ENCODE peak calls at places on chromosomes 4 and X, in eight cellular contexts. One of them, this sample, is unnamed. For H3K4me1 and H3K9me3, the result is how much of the 10 kb centered on the place peaks cover.

GRCh38 chr4:150236626-150237025 is 158.4 kb downstream of the DCLK2 start:
- DNase-seq in uterus: no peak
- DNase-seq in fibroblast of lung: peak
- DNase-seq in H9: no peak
- DNase-seq in heart left ventricle: no peak
- DNase-seq in tibial artery: no peak
- DNase-seq in left lung: no peak
- DNase-seq in esophagus muscularis mucosa: no peak
- DNase-seq in this sample: no peak

GRCh38 chrX:78708171-78708570 is 39.3 kb upstream of the LPAR4 start:
- DNase-seq in fibroblast of lung: peak
- DNase-seq in esophagus muscularis mucosa: no peak
- DNase-seq in left lung: no peak
- DNase-seq in uterus: no peak
- DNase-seq in heart left ventricle: no peak
- DNase-seq in H9: peak
- DNase-seq in tibial artery: no peak
- DNase-seq in this sample: no peak

GRCh38 chr4:158895797-158896442 is 127.1 kb downstream of the FNIP2 start:
- DNase-seq in H9: peak
- DNase-seq in tibial artery: no peak
- DNase-seq in heart left ventricle: no peak
- DNase-seq in uterus: no peak
- DNase-seq in fibroblast of lung: peak
- DNase-seq in esophagus muscularis mucosa: no peak
- DNase-seq in left lung: no peak
- DNase-seq in this sample: no peak

GRCh38 chr4:10160280-10160856 is 43.8 kb upstream of the WDR1 start:
- DNase-seq in uterus: no peak
- DNase-seq in fibroblast of lung: peak
- DNase-seq in esophagus muscularis mucosa: no peak
- DNase-seq in tibial artery: no peak
- DNase-seq in H9: peak
- DNase-seq in left lung: no peak
- DNase-seq in heart left ventricle: no peak
- DNase-seq in this sample: no peak

GRCh38 chr4:146059153-146059552 is 116.4 kb upstream of the LSM6 start:
- DNase-seq in tibial artery: no peak
- DNase-seq in esophagus muscularis mucosa: no peak
- DNase-seq in heart left ventricle: no peak
- DNase-seq in fibroblast of lung: no peak
- DNase-seq in left lung: no peak
- DNase-seq in uterus: no peak
- DNase-seq in H9: no peak
- DNase-seq in this sample: no peak

GRCh38 chr4:79576480-79576803 is 168.4 kb upstream of the GK2 start:
- DNase-seq in tibial artery: no peak
- DNase-seq in heart left ventricle: no peak
- DNase-seq in esophagus muscularis mucosa: no peak
- DNase-seq in uterus: no peak
- DNase-seq in fibroblast of lung: peak
- DNase-seq in H9: no peak
- DNase-seq in left lung: no peak
- DNase-seq in this sample: no peak

GRCh38 chr4:7697326-7697725 is 242.3 kb downstream of the AFAP1 start:
- DNase-seq in esophagus muscularis mucosa: no peak
- DNase-seq in left lung: no peak
- DNase-seq in H9: no peak
- DNase-seq in fibroblast of lung: no peak
- DNase-seq in tibial artery: no peak
- DNase-seq in uterus: no peak
- DNase-seq in heart left ventricle: no peak
- DNase-seq in this sample: peak

GRCh38 chr4:159946983-159947645 is 844.2 kb downstream of the RAPGEF2 start:
- DNase-seq in tibial artery: no peak
- DNase-seq in heart left ventricle: no peak
- DNase-seq in esophagus muscularis mucosa: no peak
- DNase-seq in fibroblast of lung: peak
- DNase-seq in left lung: no peak
- DNase-seq in H9: no peak
- DNase-seq in uterus: no peak
- DNase-seq in this sample: no peak

GRCh38 chr4:7738458-7739076 is 201.1 kb downstream of the AFAP1 start:
- DNase-seq in H9: no peak
- DNase-seq in esophagus muscularis mucosa: no peak
- DNase-seq in tibial artery: no peak
- DNase-seq in heart left ventricle: no peak
- DNase-seq in uterus: no peak
- DNase-seq in left lung: no peak
- DNase-seq in fibroblast of lung: no peak
- DNase-seq in this sample: no peak

GRCh38 chrX:40267334-40268118 is 169.8 kb upstream of the BCOR start:
- DNase-seq in fibroblast of lung: no peak
- DNase-seq in uterus: no peak
- DNase-seq in left lung: no peak
- DNase-seq in H9: no peak
- DNase-seq in esophagus muscularis mucosa: no peak
- DNase-seq in heart left ventricle: peak
- DNase-seq in tibial artery: peak
- DNase-seq in this sample: no peak

DNA sequence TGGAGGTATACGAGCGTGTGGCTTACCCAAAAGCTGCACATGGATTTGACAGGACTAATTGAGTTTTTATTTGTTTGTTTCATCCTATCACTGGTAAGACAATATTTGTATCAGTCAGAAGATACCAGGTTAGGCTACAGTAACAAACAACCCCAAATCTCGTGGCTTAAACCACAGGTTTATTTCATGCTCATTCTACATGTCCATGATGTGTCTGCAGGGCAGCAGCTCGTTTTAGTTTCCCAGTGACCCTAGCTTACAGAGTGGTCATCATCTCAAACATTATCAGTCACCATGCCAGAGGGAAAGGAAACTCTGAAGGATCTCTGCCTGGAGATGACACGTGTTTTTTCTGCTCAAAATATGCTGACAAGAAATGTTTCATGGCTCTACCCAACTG is 108.3 kb downstream of the SHROOM3 start:
- DNase-seq in fibroblast of lung: no peak
- DNase-seq in uterus: no peak
- DNase-seq in tibial artery: no peak
- DNase-seq in heart left ventricle: no peak
- DNase-seq in left lung: no peak
- DNase-seq in H9: no peak
- DNase-seq in esophagus muscularis mucosa: no peak
- DNase-seq in this sample: no peak
- H3K4me1 ChIP-seq in fibroblast of lung: under half
- H3K4me1 ChIP-seq in uterus: under half
- H3K4me1 ChIP-seq in tibial artery: under half
- H3K4me1 ChIP-seq in heart left ventricle: under half
- H3K4me1 ChIP-seq in left lung: under half
- H3K4me1 ChIP-seq in H9: under half
- H3K4me1 ChIP-seq in esophagus muscularis mucosa: under half
- H3K4me1 ChIP-seq in this sample: under half

GRCh38 chr4:98199247-98199646 is 56.0 kb upstream of the STPG2 start:
- DNase-seq in esophagus muscularis mucosa: no peak
- DNase-seq in tibial artery: no peak
- DNase-seq in uterus: no peak
- DNase-seq in heart left ventricle: peak
- DNase-seq in fibroblast of lung: no peak
- DNase-seq in H9: no peak
- DNase-seq in left lung: no peak
- DNase-seq in this sample: no peak

GRCh38 chr4:98193459-98194105 is 50.3 kb upstream of the STPG2 start:
- DNase-seq in uterus: no peak
- DNase-seq in left lung: no peak
- DNase-seq in esophagus muscularis mucosa: no peak
- DNase-seq in H9: peak
- DNase-seq in fibroblast of lung: no peak
- DNase-seq in tibial artery: no peak
- DNase-seq in heart left ventricle: no peak
- DNase-seq in this sample: no peak
- H3K9me3 ChIP-seq in uterus: under half
- H3K9me3 ChIP-seq in left lung: half or more
- H3K9me3 ChIP-seq in esophagus muscularis mucosa: under half
- H3K9me3 ChIP-seq in H9: under half
- H3K9me3 ChIP-seq in fibroblast of lung: under half
- H3K9me3 ChIP-seq in tibial artery: under half
- H3K9me3 ChIP-seq in heart left ventricle: under half
- H3K9me3 ChIP-seq in this sample: under half

DNA sequence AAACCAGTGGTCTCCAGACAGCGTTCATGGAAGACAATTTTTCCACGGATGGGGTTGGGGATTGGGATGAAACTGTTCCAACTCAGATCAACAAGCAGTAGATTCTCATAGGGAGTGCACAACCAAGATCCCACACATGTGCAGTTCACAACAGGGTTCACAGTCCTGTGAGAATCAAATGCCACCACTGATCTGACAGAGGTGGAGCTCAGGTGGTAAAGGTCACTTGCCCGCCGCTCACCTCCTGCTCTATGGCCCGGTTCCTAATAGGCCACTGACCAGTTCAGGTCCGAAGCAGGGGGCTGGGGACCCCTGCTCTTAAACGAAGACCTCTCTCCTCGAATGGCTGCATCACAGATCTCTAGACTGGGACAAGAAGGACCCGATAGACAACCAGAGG is 4.4 kb downstream of the APBB2 start:
- DNase-seq in esophagus muscularis mucosa: no peak
- DNase-seq in fibroblast of lung: no peak
- DNase-seq in heart left ventricle: no peak
- DNase-seq in tibial artery: no peak
- DNase-seq in left lung: no peak
- DNase-seq in uterus: no peak
- DNase-seq in H9: no peak
- DNase-seq in this sample: peak
- H3K4me1 ChIP-seq in esophagus muscularis mucosa: half or more
- H3K4me1 ChIP-seq in fibroblast of lung: under half
- H3K4me1 ChIP-seq in heart left ventricle: half or more
- H3K4me1 ChIP-seq in tibial artery: under half
- H3K4me1 ChIP-seq in left lung: under half
- H3K4me1 ChIP-seq in uterus: under half
- H3K4me1 ChIP-seq in H9: under half
- H3K4me1 ChIP-seq in this sample: under half

DNA sequence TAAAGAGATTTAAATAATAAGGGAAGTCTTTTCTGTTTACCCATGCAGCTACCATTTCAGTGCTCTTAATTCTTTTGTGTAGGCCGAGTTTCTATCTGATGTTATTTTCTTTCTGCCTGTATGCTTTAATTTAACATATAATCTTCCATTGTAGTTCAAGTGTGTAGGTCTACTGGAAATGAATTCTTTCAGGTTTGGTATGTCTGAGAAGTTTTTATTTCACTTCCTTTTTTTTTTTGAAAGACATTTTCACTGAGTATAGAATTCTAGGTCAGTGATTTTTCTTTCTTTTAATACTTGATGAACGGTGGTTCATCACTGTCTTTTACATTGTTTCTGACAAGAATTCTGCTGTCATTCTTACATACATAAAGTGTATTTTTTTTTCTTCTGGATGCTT is 42.1 kb downstream of the VAMP7 start:
- DNase-seq in fibroblast of lung: no peak
- DNase-seq in tibial artery: no peak
- DNase-seq in left lung: no peak
- DNase-seq in heart left ventricle: no peak
- DNase-seq in uterus: no peak
- DNase-seq in esophagus muscularis mucosa: no peak
- DNase-seq in H9: no peak
- DNase-seq in this sample: no peak
- H3K9me3 ChIP-seq in fibroblast of lung: under half
- H3K9me3 ChIP-seq in tibial artery: under half
- H3K9me3 ChIP-seq in left lung: under half
- H3K9me3 ChIP-seq in heart left ventricle: under half
- H3K9me3 ChIP-seq in uterus: under half
- H3K9me3 ChIP-seq in esophagus muscularis mucosa: under half
- H3K9me3 ChIP-seq in H9: under half
- H3K9me3 ChIP-seq in this sample: under half

GRCh38 chr4:169665039-169665732 is 44.8 kb downstream of the CLCN3 start:
- DNase-seq in fibroblast of lung: no peak
- DNase-seq in tibial artery: no peak
- DNase-seq in heart left ventricle: no peak
- DNase-seq in H9: no peak
- DNase-seq in uterus: no peak
- DNase-seq in left lung: no peak
- DNase-seq in esophagus muscularis mucosa: no peak
- DNase-seq in this sample: no peak
- H3K4me1 ChIP-seq in fibroblast of lung: under half
- H3K4me1 ChIP-seq in tibial artery: under half
- H3K4me1 ChIP-seq in heart left ventricle: under half
- H3K4me1 ChIP-seq in H9: under half
- H3K4me1 ChIP-seq in uterus: under half
- H3K4me1 ChIP-seq in left lung: under half
- H3K4me1 ChIP-seq in esophagus muscularis mucosa: under half
- H3K4me1 ChIP-seq in this sample: under half